ENCODE peak calls at places on chromosomes 3 and 15, in six cellular contexts. H is stimulated activated CD4-positive, alpha-beta T cell treated with anti-CD3 and anti-CD28 coated beads, Interleukin-4, amount 100 ng/mL, for 1 hour; V is activated naive CD4-positive, alpha-beta T cell treated with anti-CD3 and anti-CD28 coated beads, Interleukin-2, amount 10 ng/mL, durations not matched to agents 7 days and 5 days; N is ELR; A is activated CD4-positive, alpha-beta T cell treated with anti-CD3 and anti-CD28 coated beads for 4 hours; I is iris pigment epithelial cell. X is an unnamed sample.
A peak's percentile ranks its signal among the peaks of the same experiment; 100 is the strongest.

GRCh38 chr15:79881254-79881653 is 15.6 kb downstream of the MTHFS start:
- DNase-seq in N (no peak), V (no peak), H (no peak), A (no peak), I (no peak), X (no peak)

GRCh38 chr3:52293491-52294319 is 6.1 kb downstream of the GLYCTK start:
- DNase-seq in A (no peak), H (no peak), I (no peak), N (no peak), V (no peak), X (no peak)

GRCh38 chr15:58378241-58379085 is 53.3 kb upstream of the LIPC start:
- DNase-seq in A (no peak), I (peak; percentile 66), V (no peak), H (no peak), N (peak; percentile 36), X (peak; percentile 33)

GRCh38 chr15:68565701-68566100 is 13.1 kb upstream of the CORO2B start:
- DNase-seq in A (no peak), I (no peak), H (no peak), V (no peak), N (no peak), X (no peak)

GRCh38 chr3:9168230-9168629 is 81.2 kb downstream of the SRGAP3 start:
- DNase-seq in N (no peak), H (peak; percentile 61), A (peak; percentile 12), V (peak; percentile 84), I (peak; percentile 3), X (no peak)

GRCh38 chr3:119175869-119176756 is 2.7 kb downstream of the UPK1B start:
- DNase-seq in V (no peak), H (no peak), A (no peak), N (peak; percentile 12), I (peak; percentile 29), X (peak; percentile 80)

GRCh38 chr3:176190755-176191154 is 1006.5 kb downstream of the TBL1XR1 start:
- DNase-seq in V (no peak), I (no peak), N (no peak), H (no peak), A (no peak), X (no peak)

GRCh38 chr3:9915252-9916141 is 1.4 kb upstream of the IL17RC start:
- DNase-seq in V (peak; percentile 56), N (peak; percentile 71), I (peak; percentile 67), A (no peak), H (peak; percentile 43), X (no peak)

GRCh38 chr3:29864809-29865208 is 583.9 kb downstream of the RBMS3 start:
- DNase-seq in V (no peak), N (no peak), H (no peak), A (no peak), I (no peak), X (no peak)

GRCh38 chr15:45631831-45632230 is 3.0 kb upstream of the SQOR start:
- DNase-seq in I (peak; percentile 53), N (peak; percentile 57), A (no peak), H (no peak), V (no peak), X (no peak)

GRCh38 chr15:60396560-60396963 is 1.2 kb downstream of the ANXA2 start:
- DNase-seq in I (no peak), A (no peak), H (no peak), N (no peak), V (no peak), X (no peak)

GRCh38 chr3:178787960-178788359 is 251.7 kb downstream of the KCNMB2 start:
- DNase-seq in N (no peak), V (no peak), I (no peak), H (no peak), A (no peak), X (no peak)

GRCh38 chr3:164113406-164114332 is 964.6 kb downstream of the SI start:
- DNase-seq in N (no peak), A (no peak), H (no peak), I (no peak), V (no peak), X (no peak)

GRCh38 chr15:48086162-48086561 is 34.6 kb upstream of the SLC24A5 start:
- DNase-seq in I (no peak), V (no peak), N (no peak), H (no peak), A (no peak), X (no peak)

GRCh38 chr3:186990878-186991308 is 60.6 kb downstream of the ST6GAL1 start:
- DNase-seq in N (no peak), I (no peak), A (no peak), V (no peak), H (no peak), X (peak; percentile 96)

GRCh38 chr3:129625071-129625874 is 18.8 kb upstream of the PLXND1 start:
- DNase-seq in H (no peak), A (no peak), N (peak; percentile 48), I (no peak), V (no peak), X (no peak)

GRCh38 chr3:150216041-150216811 is 191.9 kb upstream of the TSC22D2 start:
- DNase-seq in A (no peak), N (peak; percentile 72), V (no peak), I (peak; percentile 58), H (no peak), X (peak; percentile 26)

GRCh38 chr3:16511561-16512434 is 1.7 kb downstream of the RFTN1 start:
- DNase-seq in V (peak; percentile 82), I (peak; percentile 93), A (peak; percentile 74), H (peak; percentile 66), N (peak; percentile 88), X (no peak)

GRCh38 chr15:101108458-101108775 is 143.4 kb downstream of the CHSY1 start:
- DNase-seq in I (no peak), H (no peak), V (no peak), A (no peak), N (no peak), X (no peak)

GRCh38 chr3:159252772-159253384 is 451.0 kb downstream of the MFSD1 start:
- DNase-seq in N (peak; percentile 83), A (no peak), V (no peak), I (peak; percentile 85), H (no peak), X (peak; percentile 17)

GRCh38 chr3:14258906-14259904 is 80.6 kb downstream of the LSM3 start:
- DNase-seq in I (no peak), A (no peak), H (no peak), N (no peak), V (no peak), X (no peak)

GRCh38 chr15:69290346-69291164 is 8.2 kb upstream of the PAQR5 start:
- DNase-seq in V (no peak), A (no peak), I (no peak), N (no peak), H (no peak), X (no peak)

GRCh38 chr3:171455603-171456550 is 4.3 kb downstream of the TNIK start:
- DNase-seq in I (no peak), N (no peak), A (no peak), V (no peak), H (no peak), X (no peak)

GRCh38 chr3:12188328-12188648 is 29.6 kb upstream of the TIMP4 start:
- DNase-seq in N (no peak), V (no peak), H (no peak), I (no peak), A (no peak), X (no peak)

GRCh38 chr3:174218011-174218410 is 641.1 kb upstream of the NAALADL2 start:
- DNase-seq in H (no peak), V (no peak), N (peak; percentile 28), A (no peak), I (peak; percentile 6), X (no peak)

GRCh38 chr15:54304321-54304720 is 326.1 kb downstream of the UNC13C start:
- DNase-seq in V (no peak), N (no peak), H (no peak), I (peak; percentile 0), A (no peak), X (peak; percentile 5)

X was measured in NCI-H226.